ENCODE peak calls at places on chromosomes 2 and 18, in eight cellular contexts. One of them, this sample, is unnamed.

GRCh38 chr2:169768262-169768995 is 30.2 kb upstream of the SSB start:
- DNase-seq in nephron progenitor cell: no peak
- DNase-seq in RWPE1: no peak
- DNase-seq in BE2C: no peak
- DNase-seq in osteocyte: no peak
- DNase-seq in fibroblast of mammary gland: no peak
- DNase-seq in progenitor cell of endocrine pancreas: no peak
- DNase-seq in CD8-positive, alpha-beta T cell: peak; percentile 61
- DNase-seq in this sample: no peak

GRCh38 chr18:59823611-59824195 is 76.1 kb upstream of the PMAIP1 start:
- DNase-seq in BE2C: peak; percentile 64
- DNase-seq in CD8-positive, alpha-beta T cell: no peak
- DNase-seq in fibroblast of mammary gland: peak; percentile 85
- DNase-seq in nephron progenitor cell: peak; percentile 83
- DNase-seq in RWPE1: peak; percentile 25
- DNase-seq in progenitor cell of endocrine pancreas: peak; percentile 50
- DNase-seq in osteocyte: peak; percentile 89
- DNase-seq in this sample: peak; percentile 82

GRCh38 chr2:41930807-41931566 is 116.8 kb upstream of the PKDCC start:
- DNase-seq in fibroblast of mammary gland: peak; percentile 85
- DNase-seq in CD8-positive, alpha-beta T cell: no peak
- DNase-seq in progenitor cell of endocrine pancreas: no peak
- DNase-seq in nephron progenitor cell: no peak
- DNase-seq in RWPE1: peak; percentile 58
- DNase-seq in osteocyte: no peak
- DNase-seq in BE2C: no peak
- DNase-seq in this sample: no peak

GRCh38 chr2:191366199-191366598 is 121.0 kb downstream of the MYO1B start:
- DNase-seq in fibroblast of mammary gland: peak; percentile 66
- DNase-seq in BE2C: no peak
- DNase-seq in progenitor cell of endocrine pancreas: no peak
- DNase-seq in nephron progenitor cell: no peak
- DNase-seq in CD8-positive, alpha-beta T cell: no peak
- DNase-seq in osteocyte: no peak
- DNase-seq in RWPE1: no peak
- DNase-seq in this sample: no peak

GRCh38 chr2:217438136-217438535 is 564.7 kb downstream of the TNS1 start:
- DNase-seq in osteocyte: no peak
- DNase-seq in fibroblast of mammary gland: peak; percentile 37
- DNase-seq in nephron progenitor cell: no peak
- DNase-seq in progenitor cell of endocrine pancreas: no peak
- DNase-seq in BE2C: no peak
- DNase-seq in RWPE1: no peak
- DNase-seq in CD8-positive, alpha-beta T cell: no peak
- DNase-seq in this sample: no peak

GRCh38 chr18:48385595-48385994 is 23.6 kb downstream of the ZBTB7C start:
- DNase-seq in CD8-positive, alpha-beta T cell: peak; percentile 11
- DNase-seq in nephron progenitor cell: no peak
- DNase-seq in fibroblast of mammary gland: no peak
- DNase-seq in BE2C: no peak
- DNase-seq in progenitor cell of endocrine pancreas: no peak
- DNase-seq in RWPE1: no peak
- DNase-seq in osteocyte: no peak
- DNase-seq in this sample: no peak

GRCh38 chr18:10041180-10041579 is 127.4 kb downstream of the VAPA start:
- DNase-seq in BE2C: no peak
- DNase-seq in RWPE1: no peak
- DNase-seq in progenitor cell of endocrine pancreas: no peak
- DNase-seq in fibroblast of mammary gland: peak; percentile 83
- DNase-seq in nephron progenitor cell: no peak
- DNase-seq in osteocyte: no peak
- DNase-seq in CD8-positive, alpha-beta T cell: no peak
- DNase-seq in this sample: no peak

GRCh38 chr18:53534695-53535094 is 689.8 kb downstream of the MBD2 start:
- DNase-seq in nephron progenitor cell: no peak
- DNase-seq in progenitor cell of endocrine pancreas: no peak
- DNase-seq in CD8-positive, alpha-beta T cell: no peak
- DNase-seq in RWPE1: no peak
- DNase-seq in fibroblast of mammary gland: peak; percentile 2
- DNase-seq in BE2C: no peak
- DNase-seq in osteocyte: no peak
- DNase-seq in this sample: no peak

GRCh38 chr18:43405097-43405496 is 127.8 kb upstream of the SYT4 start:
- DNase-seq in osteocyte: no peak
- DNase-seq in CD8-positive, alpha-beta T cell: no peak
- DNase-seq in RWPE1: no peak
- DNase-seq in BE2C: no peak
- DNase-seq in fibroblast of mammary gland: no peak
- DNase-seq in nephron progenitor cell: no peak
- DNase-seq in progenitor cell of endocrine pancreas: no peak
- DNase-seq in this sample: no peak

GRCh38 chr2:236947294-236947693 is 138.4 kb upstream of the COPS8 start:
- DNase-seq in RWPE1: no peak
- DNase-seq in fibroblast of mammary gland: no peak
- DNase-seq in nephron progenitor cell: no peak
- DNase-seq in BE2C: no peak
- DNase-seq in CD8-positive, alpha-beta T cell: no peak
- DNase-seq in osteocyte: peak; percentile 11
- DNase-seq in progenitor cell of endocrine pancreas: no peak
- DNase-seq in this sample: no peak

GRCh38 chr2:63078852-63079606 is 28.4 kb downstream of the OTX1 start:
- DNase-seq in fibroblast of mammary gland: peak; percentile 17
- DNase-seq in osteocyte: no peak
- DNase-seq in RWPE1: no peak
- DNase-seq in CD8-positive, alpha-beta T cell: no peak
- DNase-seq in BE2C: peak; percentile 22
- DNase-seq in progenitor cell of endocrine pancreas: no peak
- DNase-seq in nephron progenitor cell: no peak
- DNase-seq in this sample: peak; percentile 28

GRCh38 chr18:33460681-33461080 is 20.2 kb upstream of the CCDC178 start:
- DNase-seq in nephron progenitor cell: no peak
- DNase-seq in progenitor cell of endocrine pancreas: no peak
- DNase-seq in osteocyte: no peak
- DNase-seq in CD8-positive, alpha-beta T cell: no peak
- DNase-seq in BE2C: no peak
- DNase-seq in RWPE1: no peak
- DNase-seq in fibroblast of mammary gland: no peak
- DNase-seq in this sample: no peak

GRCh38 chr2:10331033-10331701 is 28.5 kb downstream of the HPCAL1 start:
- DNase-seq in CD8-positive, alpha-beta T cell: peak; percentile 82
- DNase-seq in BE2C: peak; percentile 48
- DNase-seq in nephron progenitor cell: peak; percentile 15
- DNase-seq in fibroblast of mammary gland: peak; percentile 65
- DNase-seq in progenitor cell of endocrine pancreas: no peak
- DNase-seq in RWPE1: no peak
- DNase-seq in osteocyte: no peak
- DNase-seq in this sample: no peak

GRCh38 chr2:195763866-195764265 is 106.8 kb downstream of the SLC39A10 start:
- DNase-seq in BE2C: no peak
- DNase-seq in fibroblast of mammary gland: peak; percentile 36
- DNase-seq in osteocyte: no peak
- DNase-seq in progenitor cell of endocrine pancreas: no peak
- DNase-seq in CD8-positive, alpha-beta T cell: no peak
- DNase-seq in nephron progenitor cell: no peak
- DNase-seq in RWPE1: no peak
- DNase-seq in this sample: no peak

GRCh38 chr2:188399159-188399558 is 107.5 kb downstream of the GULP1 start:
- DNase-seq in fibroblast of mammary gland: peak; percentile 55
- DNase-seq in progenitor cell of endocrine pancreas: no peak
- DNase-seq in CD8-positive, alpha-beta T cell: no peak
- DNase-seq in RWPE1: no peak
- DNase-seq in BE2C: no peak
- DNase-seq in osteocyte: no peak
- DNase-seq in nephron progenitor cell: no peak
- DNase-seq in this sample: no peak

GRCh38 chr2:47404356-47404755 is 1.4 kb downstream of the MSH2 start:
- DNase-seq in nephron progenitor cell: no peak
- DNase-seq in BE2C: no peak
- DNase-seq in CD8-positive, alpha-beta T cell: no peak
- DNase-seq in RWPE1: no peak
- DNase-seq in progenitor cell of endocrine pancreas: no peak
- DNase-seq in osteocyte: peak; percentile 15
- DNase-seq in fibroblast of mammary gland: no peak
- DNase-seq in this sample: no peak

GRCh38 chr18:71426441-71426840 is 1117.7 kb downstream of the CBLN2 start:
- DNase-seq in BE2C: no peak
- DNase-seq in CD8-positive, alpha-beta T cell: no peak
- DNase-seq in progenitor cell of endocrine pancreas: no peak
- DNase-seq in osteocyte: no peak
- DNase-seq in fibroblast of mammary gland: no peak
- DNase-seq in RWPE1: no peak
- DNase-seq in nephron progenitor cell: no peak
- DNase-seq in this sample: no peak

GRCh38 chr2:120958623-120959366 is 223.1 kb downstream of the GLI2 start:
- DNase-seq in osteocyte: no peak
- DNase-seq in progenitor cell of endocrine pancreas: no peak
- DNase-seq in BE2C: peak; percentile 41
- DNase-seq in fibroblast of mammary gland: no peak
- DNase-seq in nephron progenitor cell: peak; percentile 54
- DNase-seq in CD8-positive, alpha-beta T cell: no peak
- DNase-seq in RWPE1: no peak
- DNase-seq in this sample: peak; percentile 68

GRCh38 chr2:140658766-140659165 is 1472.0 kb downstream of the LRP1B start:
- DNase-seq in osteocyte: no peak
- DNase-seq in CD8-positive, alpha-beta T cell: no peak
- DNase-seq in nephron progenitor cell: no peak
- DNase-seq in RWPE1: no peak
- DNase-seq in progenitor cell of endocrine pancreas: no peak
- DNase-seq in fibroblast of mammary gland: no peak
- DNase-seq in BE2C: no peak
- DNase-seq in this sample: no peak

GRCh38 chr2:20185176-20186022 is 39.5 kb downstream of the SDC1 start:
- DNase-seq in progenitor cell of endocrine pancreas: no peak
- DNase-seq in BE2C: no peak
- DNase-seq in fibroblast of mammary gland: no peak
- DNase-seq in nephron progenitor cell: no peak
- DNase-seq in osteocyte: no peak
- DNase-seq in RWPE1: no peak
- DNase-seq in CD8-positive, alpha-beta T cell: no peak
- DNase-seq in this sample: no peak

GRCh38 chr2:239035997-239036731 is 188.3 kb downstream of the TWIST2 start:
- DNase-seq in BE2C: peak; percentile 39
- DNase-seq in progenitor cell of endocrine pancreas: no peak
- DNase-seq in CD8-positive, alpha-beta T cell: no peak
- DNase-seq in RWPE1: no peak
- DNase-seq in osteocyte: no peak
- DNase-seq in nephron progenitor cell: no peak
- DNase-seq in fibroblast of mammary gland: no peak
- DNase-seq in this sample: no peak

GRCh38 chr18:58313491-58314032 is 269.5 kb downstream of the NEDD4L start:
- DNase-seq in CD8-positive, alpha-beta T cell: no peak
- DNase-seq in BE2C: peak; percentile 23
- DNase-seq in progenitor cell of endocrine pancreas: no peak
- DNase-seq in fibroblast of mammary gland: no peak
- DNase-seq in osteocyte: no peak
- DNase-seq in nephron progenitor cell: no peak
- DNase-seq in RWPE1: no peak
- DNase-seq in this sample: no peak

GRCh38 chr2:96727431-96727830 is 12.4 kb downstream of the LMAN2L start:
- DNase-seq in BE2C: no peak
- DNase-seq in fibroblast of mammary gland: peak; percentile 44
- DNase-seq in nephron progenitor cell: no peak
- DNase-seq in osteocyte: no peak
- DNase-seq in RWPE1: no peak
- DNase-seq in CD8-positive, alpha-beta T cell: no peak
- DNase-seq in progenitor cell of endocrine pancreas: no peak
- DNase-seq in this sample: no peak

GRCh38 chr2:36708119-36708741 is 11.7 kb downstream of the VIT start:
- DNase-seq in osteocyte: no peak
- DNase-seq in CD8-positive, alpha-beta T cell: no peak
- DNase-seq in progenitor cell of endocrine pancreas: no peak
- DNase-seq in RWPE1: peak; percentile 14
- DNase-seq in fibroblast of mammary gland: peak; percentile 87
- DNase-seq in nephron progenitor cell: no peak
- DNase-seq in BE2C: no peak
- DNase-seq in this sample: no peak
- TF ChIP-seq CTCF in osteocyte: peak; percentile 50
- TF ChIP-seq CTCF in CD8-positive, alpha-beta T cell: no peak
- TF ChIP-seq CTCF in progenitor cell of endocrine pancreas: peak; percentile 17
- TF ChIP-seq CTCF in RWPE1: no peak
- TF ChIP-seq CTCF in fibroblast of mammary gland: peak; percentile 42
- TF ChIP-seq CTCF in nephron progenitor cell: no peak
- TF ChIP-seq CTCF in BE2C: peak; percentile 6
- TF ChIP-seq CTCF in this sample: no peak

GRCh38 chr2:70460333-70460732 is 93.3 kb downstream of the TGFA start:
- DNase-seq in BE2C: no peak
- DNase-seq in nephron progenitor cell: no peak
- DNase-seq in fibroblast of mammary gland: no peak
- DNase-seq in CD8-positive, alpha-beta T cell: no peak
- DNase-seq in RWPE1: no peak
- DNase-seq in progenitor cell of endocrine pancreas: no peak
- DNase-seq in osteocyte: peak; percentile 38
- DNase-seq in this sample: no peak
- TF ChIP-seq CTCF in BE2C: no peak
- TF ChIP-seq CTCF in nephron progenitor cell: no peak
- TF ChIP-seq CTCF in fibroblast of mammary gland: no peak
- TF ChIP-seq CTCF in CD8-positive, alpha-beta T cell: no peak
- TF ChIP-seq CTCF in RWPE1: no peak
- TF ChIP-seq CTCF in progenitor cell of endocrine pancreas: peak; percentile 20
- TF ChIP-seq CTCF in osteocyte: no peak
- TF ChIP-seq CTCF in this sample: no peak

DNA sequence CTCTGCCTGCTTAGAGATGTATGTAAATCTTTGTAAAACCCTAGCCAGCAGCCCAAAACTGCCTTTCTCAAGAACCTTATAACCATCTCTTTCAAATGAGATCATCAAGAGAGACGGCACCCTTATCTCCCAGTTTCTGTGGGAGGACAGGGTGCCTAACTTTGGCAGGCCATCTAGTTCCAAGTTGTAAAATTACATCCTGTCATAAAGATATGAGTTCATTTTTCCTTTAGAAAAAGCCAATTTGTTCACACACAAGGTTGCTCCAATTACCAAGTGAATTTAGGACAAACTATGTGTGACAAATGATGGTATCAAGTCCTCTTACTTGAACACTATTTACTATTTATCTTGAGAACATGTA is 65.3 kb downstream of the MEMO1 start:
- DNase-seq in CD8-positive, alpha-beta T cell: no peak
- DNase-seq in osteocyte: no peak
- DNase-seq in progenitor cell of endocrine pancreas: no peak
- DNase-seq in RWPE1: no peak
- DNase-seq in BE2C: no peak
- DNase-seq in nephron progenitor cell: no peak
- DNase-seq in fibroblast of mammary gland: no peak
- DNase-seq in this sample: no peak
- TF ChIP-seq CTCF in CD8-positive, alpha-beta T cell: no peak
- TF ChIP-seq CTCF in osteocyte: no peak
- TF ChIP-seq CTCF in progenitor cell of endocrine pancreas: no peak
- TF ChIP-seq CTCF in RWPE1: no peak
- TF ChIP-seq CTCF in BE2C: no peak
- TF ChIP-seq CTCF in nephron progenitor cell: no peak
- TF ChIP-seq CTCF in fibroblast of mammary gland: no peak
- TF ChIP-seq CTCF in this sample: no peak

DNA sequence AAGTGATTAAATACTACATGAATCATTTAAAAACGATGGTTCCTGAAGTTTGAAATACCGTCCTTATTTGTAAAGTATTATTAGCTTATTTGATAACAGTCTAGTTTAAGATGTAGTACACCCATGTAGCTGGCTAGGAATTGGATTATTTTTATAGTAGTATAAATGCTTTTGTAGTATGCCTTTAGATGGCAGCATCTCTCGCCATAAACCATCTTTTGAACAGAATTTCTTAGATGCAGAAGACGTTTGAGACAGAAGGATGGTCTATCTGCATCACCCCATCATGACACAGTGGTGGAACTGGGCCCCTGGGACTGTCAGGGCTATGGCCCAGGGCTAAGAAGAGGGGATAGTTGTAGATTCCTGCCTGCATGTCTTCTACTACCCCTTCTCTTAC is 152.7 kb downstream of the WDSUB1 start:
- DNase-seq in BE2C: no peak
- DNase-seq in nephron progenitor cell: no peak
- DNase-seq in progenitor cell of endocrine pancreas: no peak
- DNase-seq in fibroblast of mammary gland: peak; percentile 58
- DNase-seq in osteocyte: no peak
- DNase-seq in CD8-positive, alpha-beta T cell: no peak
- DNase-seq in RWPE1: no peak
- DNase-seq in this sample: no peak
- TF ChIP-seq CTCF in BE2C: no peak
- TF ChIP-seq CTCF in nephron progenitor cell: no peak
- TF ChIP-seq CTCF in progenitor cell of endocrine pancreas: no peak
- TF ChIP-seq CTCF in fibroblast of mammary gland: peak; percentile 33
- TF ChIP-seq CTCF in osteocyte: peak; percentile 58
- TF ChIP-seq CTCF in CD8-positive, alpha-beta T cell: no peak
- TF ChIP-seq CTCF in RWPE1: no peak
- TF ChIP-seq CTCF in this sample: no peak

This sample was measured in endothelial cell.